ENCODE peak calls at places on chromosome 2, in four cellular contexts. A is body of pancreas, G is fibroblast of mammary gland, Q is A549. P is an unnamed sample.

GRCh38 chr2:225112362-225113111 is 70.3 kb upstream of the DOCK10 start:
- DNase-seq in A (no peak), Q (no peak), G (no peak), P (no peak)

GRCh38 chr2:20913460-20913859 is 90.6 kb upstream of the LDAH start:
- DNase-seq in A (no peak), G (no peak), Q (no peak), P (no peak)

GRCh38 chr2:172462393-172463381 is 35.3 kb downstream of the ITGA6 start:
- DNase-seq in G (no peak), A (no peak), Q (no peak), P (peak; percentile 26)

GRCh38 chr2:228136027-228136426 is 45.5 kb downstream of the SPHKAP start:
- DNase-seq in A (no peak), Q (no peak), G (no peak), P (no peak)

GRCh38 chr2:81901017-81901416 is 1596.5 kb upstream of the LRRTM1 start:
- DNase-seq in A (no peak), Q (no peak), G (no peak), P (no peak)

GRCh38 chr2:151106805-151107490 is 154.7 kb downstream of the RBM43 start:
- DNase-seq in Q (no peak), G (peak; percentile 84), A (no peak), P (no peak)

GRCh38 chr2:141554810-141555209 is 576.0 kb downstream of the LRP1B start:
- DNase-seq in Q (peak; percentile 64), A (no peak), G (peak; percentile 32), P (no peak)

GRCh38 chr2:132633635-132634034 is 36.4 kb downstream of the LYPD1 start:
- DNase-seq in G (no peak), Q (no peak), A (no peak), P (no peak)

GRCh38 chr2:96143848-96144480 is 1.3 kb downstream of the DUSP2 start:
- DNase-seq in G (no peak), Q (peak; percentile 19), A (no peak), P (no peak)

GRCh38 chr2:15271941-15272340 is 289.2 kb downstream of the NBAS start:
- DNase-seq in G (no peak), A (no peak), Q (no peak), P (no peak)

GRCh38 chr2:236972491-236973379 is 113.0 kb upstream of the COPS8 start:
- DNase-seq in A (no peak), Q (peak; percentile 58), G (peak; percentile 94), P (no peak)

GRCh38 chr2:10228611-10229365 is 73.9 kb upstream of the HPCAL1 start:
- DNase-seq in A (peak; percentile 53), G (no peak), Q (no peak), P (no peak)

GRCh38 chr2:132037527-132038178 is 124.1 kb downstream of the ANKRD30BL start:
- DNase-seq in Q (no peak), G (peak; percentile 0), A (peak; percentile 67), P (no peak)

GRCh38 chr2:146295080-146295670 is 1549.7 kb upstream of the ACVR2A start:
- DNase-seq in A (no peak), Q (peak; percentile 1), G (no peak), P (no peak)

GRCh38 chr2:240858321-240858720 is 10.3 kb upstream of the AGXT start:
- DNase-seq in A (no peak), G (no peak), Q (no peak), P (no peak)
- TF ChIP-seq CTCF in A (no peak), G (no peak), Q (no peak), P (no peak)

DNA sequence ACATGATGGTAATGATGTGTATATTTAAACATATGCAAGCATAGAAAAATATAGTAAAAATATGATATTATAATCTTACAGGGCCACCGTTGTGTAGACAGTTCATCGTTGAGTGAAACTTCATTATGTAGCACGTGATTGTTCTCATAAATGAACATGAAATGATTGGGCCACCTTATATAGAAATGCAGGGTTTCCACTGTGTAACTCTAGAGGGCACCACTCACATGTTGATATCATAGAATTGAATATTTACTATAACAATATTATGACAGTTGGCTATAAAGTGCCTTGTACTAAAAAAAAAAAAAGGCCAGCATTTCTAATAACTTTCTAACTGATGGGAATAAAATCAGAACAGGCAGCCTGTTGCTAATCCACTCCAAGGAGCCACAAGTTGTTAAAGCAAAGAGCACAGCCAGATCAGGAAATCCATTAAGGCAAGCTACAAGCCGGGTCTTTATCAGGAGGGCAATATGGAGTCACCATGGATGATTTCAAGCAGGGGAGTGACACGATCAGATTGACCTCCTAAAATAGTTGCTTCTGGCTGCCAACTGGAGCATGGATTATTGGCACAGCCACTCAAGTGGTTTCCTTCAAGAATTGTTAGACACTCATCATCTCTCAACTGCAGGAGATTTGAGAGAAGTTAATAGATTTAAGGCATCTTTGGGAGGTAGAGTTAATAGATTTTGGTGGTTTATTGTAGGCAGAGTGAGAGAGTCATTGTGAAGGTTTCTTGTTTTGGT is 16.7 kb downstream of the IL1F10 start:
- DNase-seq in G (peak; percentile 20), A (no peak), Q (no peak), P (no peak)
- TF ChIP-seq CTCF in G (peak; percentile 47), A (peak; percentile 21), Q (peak; percentile 50), P (no peak)

GRCh38 chr2:40098786-40099470 is 319.9 kb upstream of the THUMPD2 start:
- DNase-seq in A (no peak), G (peak; percentile 81), Q (no peak), P (no peak)
- TF ChIP-seq CTCF in A (no peak), G (no peak), Q (no peak), P (no peak)

DNA sequence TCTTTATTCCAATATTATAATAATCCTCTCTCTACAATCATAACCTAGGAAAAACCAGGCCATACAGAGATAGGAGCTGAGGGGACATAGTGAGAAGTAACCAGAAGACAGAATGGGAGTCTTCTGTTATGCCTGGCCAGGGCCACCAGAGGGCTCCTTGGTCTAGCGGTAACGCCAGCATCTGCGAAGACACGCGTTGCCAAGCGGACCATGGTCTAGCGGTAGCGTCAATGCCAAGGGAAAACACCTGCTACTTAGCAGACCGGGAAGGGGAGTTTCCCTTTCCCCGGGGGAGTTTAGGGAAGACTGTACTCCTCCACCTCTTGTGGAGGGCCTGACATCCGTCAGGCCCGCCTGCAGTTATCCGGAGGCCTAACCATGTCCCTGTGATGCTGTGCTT is 36.6 kb downstream of the ARL6IP6 start:
- DNase-seq in Q (peak; percentile 43), A (no peak), G (no peak), P (no peak)
- TF ChIP-seq CTCF in Q (peak; percentile 38), A (no peak), G (peak; percentile 16), P (no peak)

GRCh38 chr2:26942543-26943295 is 27.7 kb upstream of the MAPRE3 start:
- DNase-seq in Q (peak; percentile 78), A (peak; percentile 70), G (peak; percentile 60), P (peak; percentile 42)
- TF ChIP-seq CTCF in Q (peak; percentile 96), A (peak; percentile 72), G (peak; percentile 84), P (peak; percentile 91)

GRCh38 chr2:231604685-231605606 is 12.3 kb downstream of the TEX44 start:
- DNase-seq in G (peak; percentile 98), A (peak; percentile 99), Q (peak; percentile 98), P (peak; percentile 96)
- TF ChIP-seq CTCF in G (no peak), A (no peak), Q (no peak), P (no peak)

GRCh38 chr2:54385271-54385670 is 70.9 kb upstream of the SPTBN1 start:
- DNase-seq in G (no peak), Q (no peak), A (no peak), P (no peak)

GRCh38 chr2:54387592-54387991 is 68.5 kb upstream of the SPTBN1 start:
- DNase-seq in Q (no peak), A (no peak), G (peak; percentile 33), P (no peak)

GRCh38 chr2:54386585-54386984 is 69.5 kb upstream of the SPTBN1 start:
- DNase-seq in G (no peak), Q (no peak), A (no peak), P (no peak)

GRCh38 chr2:54388093-54388492 is 68.0 kb upstream of the SPTBN1 start:
- DNase-seq in Q (no peak), A (no peak), G (no peak), P (no peak)

DNA sequence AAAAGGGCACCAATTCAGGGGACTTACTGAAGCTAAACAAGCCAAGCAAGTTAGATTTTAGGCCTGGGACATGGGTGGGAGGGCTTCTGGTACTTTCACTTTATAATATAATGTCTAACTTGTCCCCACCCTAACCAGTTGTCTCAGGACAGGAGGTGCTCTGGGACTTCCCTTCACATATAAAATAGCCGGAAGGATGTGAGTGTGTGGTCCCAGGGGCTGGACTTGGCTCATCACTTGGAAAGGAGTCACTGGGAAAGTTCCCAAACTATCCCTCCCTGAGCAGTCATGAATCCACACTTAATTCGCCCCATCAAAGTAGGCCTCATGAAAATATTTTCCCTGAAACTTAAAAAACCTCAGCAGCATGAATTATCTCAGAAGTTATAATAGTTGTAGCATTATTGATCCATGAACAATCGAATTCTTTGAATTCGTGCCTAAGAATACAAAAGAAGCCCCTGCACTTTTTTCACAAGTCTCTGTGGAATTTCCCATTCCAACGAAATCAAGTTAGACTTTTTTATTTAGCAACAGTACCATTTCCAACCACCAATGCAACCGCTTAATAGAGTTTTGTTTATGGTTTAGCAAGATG is 69.0 kb upstream of the SPTBN1 start:
- DNase-seq in Q (no peak), G (peak; percentile 91), A (no peak), P (no peak)
- TF ChIP-seq CTCF in Q (no peak), G (peak; percentile 3), A (no peak), P (no peak)

GRCh38 chr2:100262555-100263320 is 59.6 kb downstream of the LONRF2 start:
- DNase-seq in G (peak; percentile 58), A (peak; percentile 73), Q (peak; percentile 77), P (peak; percentile 67)
- TF ChIP-seq CTCF in G (peak; percentile 97), A (peak; percentile 89), Q (peak; percentile 91), P (peak; percentile 89)

GRCh38 chr2:156436477-156437085 is 402 bp downstream of the GPD2 start:
- DNase-seq in Q (peak; percentile 21), G (no peak), A (peak; percentile 18), P (peak; percentile 19)

GRCh38 chr2:156434461-156435291 is 1.5 kb upstream of the GPD2 start:
- DNase-seq in Q (peak; percentile 21), G (peak; percentile 48), A (no peak), P (no peak)

GRCh38 chr2:156437272-156437671 is 1.1 kb downstream of the GPD2 start:
- DNase-seq in G (peak; percentile 71), Q (peak; percentile 24), A (no peak), P (no peak)

GRCh38 chr2:156435392-156435724 is 821 bp upstream of the GPD2 start:
- DNase-seq in Q (no peak), G (no peak), A (no peak), P (no peak)

GRCh38 chr2:156435725-156436476 is at the start of gene GPD2:
- DNase-seq in G (peak; percentile 87), A (peak; percentile 93), Q (peak; percentile 88), P (peak; percentile 25)
- TF ChIP-seq CTCF in G (no peak), A (peak; percentile 18), Q (no peak), P (no peak)

GRCh38 chr2:127576433-127577207 is 41.1 kb downstream of the MYO7B start:
- DNase-seq in A (no peak), Q (no peak), G (peak; percentile 70), P (no peak)
- TF ChIP-seq CTCF in A (no peak), Q (no peak), G (no peak), P (no peak)

P was measured in CD4-positive, alpha-beta T cell.